ENCODE peak calls at places on chromosomes 6 and 20, in eight cellular contexts. O is stimulated activated CD4-positive, alpha-beta T cell treated with anti-CD3 and anti-CD28 coated beads, Interleukin-4, amount 100 ng/mL, for 48 hours; P is GM13977; D is NCI-H1417; W is germinal center; L is NCI-H82; T is caudate nucleus; M is hypothalamus. G is an unnamed sample.

GRCh38 chr6:55963301-55963700 is 87.9 kb upstream of the BMP5 start:
- DNase-seq in O (no peak), P (no peak), D (no peak), W (no peak), L (peak; percentile 23), T (no peak), M (no peak), G (no peak)

GRCh38 chr20:43658723-43659419 is 8.0 kb upstream of the MYBL2 start:
- DNase-seq in O (no peak), P (no peak), D (no peak), W (no peak), L (no peak), T (no peak), M (no peak), G (no peak)

GRCh38 chr6:108074359-108075144 is at the start of gene OSTM1:
- DNase-seq in O (peak; percentile 92), P (peak; percentile 99), D (peak; percentile 95), W (peak; percentile 98), L (peak; percentile 92), T (peak; percentile 79), M (peak; percentile 85), G (peak; percentile 94)

GRCh38 chr6:3159805-3160781 is 2.7 kb upstream of the TUBB2A start:
- DNase-seq in O (no peak), P (no peak), D (peak; percentile 77), W (peak; percentile 25), L (no peak), T (peak; percentile 19), M (no peak), G (peak; percentile 44)

GRCh38 chr6:95576218-95576617 is 1.1 kb upstream of the MANEA start:
- DNase-seq in O (no peak), P (no peak), D (no peak), W (no peak), L (no peak), T (no peak), M (no peak), G (no peak)

GRCh38 chr20:24694157-24694726 is 224.8 kb downstream of the SYNDIG1 start:
- DNase-seq in O (no peak), P (no peak), D (no peak), W (no peak), L (no peak), T (no peak), M (no peak), G (no peak)

GRCh38 chr6:3228791-3229565 is 1.5 kb upstream of the TUBB2B start:
- DNase-seq in O (no peak), P (peak; percentile 57), D (peak; percentile 86), W (no peak), L (peak; percentile 69), T (no peak), M (no peak), G (peak; percentile 63)

GRCh38 chr20:62358171-62358719 is 8.9 kb downstream of the LAMA5 start:
- DNase-seq in O (no peak), P (no peak), D (no peak), W (no peak), L (no peak), T (no peak), M (no peak), G (no peak)

GRCh38 chr20:48703511-48704219 is 124.1 kb downstream of the PREX1 start:
- DNase-seq in O (no peak), P (no peak), D (no peak), W (no peak), L (no peak), T (peak; percentile 32), M (peak; percentile 52), G (no peak)

GRCh38 chr20:37881601-37882343 is 21.2 kb upstream of the VSTM2L start:
- DNase-seq in O (no peak), P (no peak), D (peak; percentile 18), W (no peak), L (peak; percentile 44), T (no peak), M (no peak), G (no peak)

GRCh38 chr6:158026054-158026900 is 44.6 kb downstream of the SYNJ2 start:
- DNase-seq in O (peak; percentile 77), P (peak; percentile 79), D (peak; percentile 79), W (peak; percentile 79), L (no peak), T (no peak), M (peak; percentile 31), G (no peak)

GRCh38 chr6:9948600-9949138 is 466.2 kb downstream of the TFAP2A start:
- DNase-seq in O (no peak), P (no peak), D (no peak), W (no peak), L (no peak), T (no peak), M (no peak), G (no peak)

GRCh38 chr6:7390218-7390878 is 740 bp downstream of the RIOK1 start:
- DNase-seq in O (no peak), P (peak; percentile 19), D (peak; percentile 23), W (peak; percentile 26), L (peak; percentile 45), T (no peak), M (no peak), G (peak; percentile 14)

GRCh38 chr20:33531047-33531877 is 41.4 kb downstream of the CBFA2T2 start:
- DNase-seq in O (no peak), P (no peak), D (no peak), W (no peak), L (peak; percentile 36), T (no peak), M (no peak), G (peak; percentile 53)

GRCh38 chr6:14502551-14502950 is 385.0 kb downstream of the CD83 start:
- DNase-seq in O (peak; percentile 10), P (no peak), D (no peak), W (no peak), L (no peak), T (no peak), M (no peak), G (no peak)

GRCh38 chr6:43972179-43972914 is 154.9 kb downstream of the MRPL14 start:
- DNase-seq in O (no peak), P (no peak), D (no peak), W (no peak), L (no peak), T (no peak), M (no peak), G (no peak)

GRCh38 chr20:37986873-37987601 is 46.2 kb downstream of the TTI1 start:
- DNase-seq in O (no peak), P (no peak), D (no peak), W (no peak), L (peak; percentile 90), T (peak; percentile 16), M (no peak), G (peak; percentile 72)

GRCh38 chr6:19035454-19035853 is 648.3 kb downstream of the RNF144B start:
- DNase-seq in O (no peak), P (no peak), D (no peak), W (no peak), L (no peak), T (no peak), M (peak; percentile 57), G (no peak)

GRCh38 chr6:22512716-22513452 is 56.5 kb upstream of the HDGFL1 start:
- DNase-seq in O (no peak), P (no peak), D (no peak), W (no peak), L (no peak), T (no peak), M (no peak), G (no peak)

GRCh38 chr20:8265588-8265987 is 133.5 kb downstream of the PLCB1 start:
- DNase-seq in O (no peak), P (no peak), D (no peak), W (no peak), L (no peak), T (no peak), M (no peak), G (no peak)

GRCh38 chr20:1987826-1988225 is 6.0 kb downstream of the PDYN start:
- DNase-seq in O (no peak), P (no peak), D (no peak), W (no peak), L (no peak), T (no peak), M (no peak), G (no peak)

GRCh38 chr20:4563534-4563933 is 158.2 kb upstream of the PRND start:
- DNase-seq in O (no peak), P (no peak), D (no peak), W (no peak), L (no peak), T (no peak), M (no peak), G (peak; percentile 38)

GRCh38 chr6:43885399-43886066 is 115.5 kb downstream of the VEGFA start:
- DNase-seq in O (no peak), P (no peak), D (no peak), W (no peak), L (peak; percentile 48), T (no peak), M (no peak), G (no peak)

GRCh38 chr6:159693894-159694545 is 979 bp upstream of the SOD2 start:
- DNase-seq in O (no peak), P (peak; percentile 31), D (peak; percentile 68), W (peak; percentile 42), L (peak; percentile 58), T (no peak), M (no peak), G (peak; percentile 22)

GRCh38 chr6:39887692-39888450 is 46.4 kb downstream of the MOCS1 start:
- DNase-seq in O (no peak), P (no peak), D (no peak), W (no peak), L (no peak), T (peak; percentile 67), M (peak; percentile 72), G (no peak)

GRCh38 chr6:74598473-74599393 is 607.1 kb downstream of the COL12A1 start:
- DNase-seq in O (no peak), P (peak; percentile 64), D (no peak), W (no peak), L (no peak), T (no peak), M (no peak), G (no peak)

G was measured in HAP-1.